ENCODE peak calls at places on chromosomes 4 and X, in nine cellular contexts. M is cardiac fibroblast; B is NCI-H1417; U is cortex of kidney; F is GM03348; X is NB4; T is NCI-H748 treated with DMSO at 0.1 percent for 48 hours; C is stimulated activated CD4-positive, alpha-beta T cell treated with anti-CD3 and anti-CD28 coated beads, Interleukin-1b, Interleukin-23, amount 100 ng/mL, for 24 hours; E is MG63. N is an unnamed sample.

GRCh38 chr4:22607382-22607781 is 85.4 kb upstream of the GBA3 start:
- DNase-seq in M (peak; percentile 63), B (peak; percentile 31), U (no peak), F (peak; percentile 41), X (peak; percentile 70), T (no peak), C (no peak), E (peak; percentile 41), N (peak; percentile 1)

GRCh38 chr4:162056947-162057346 is 106.9 kb downstream of the FSTL5 start:
- DNase-seq in M (no peak), B (no peak), U (no peak), F (no peak), X (no peak), T (no peak), C (no peak), E (no peak), N (no peak)

GRCh38 chr4:184745747-184746531 is 12.0 kb upstream of the CENPU start:
- DNase-seq in M (peak; percentile 91), B (peak; percentile 31), U (no peak), F (peak; percentile 85), X (peak; percentile 92), T (peak; percentile 8), C (peak; percentile 47), E (peak; percentile 42), N (no peak)

GRCh38 chrX:2501246-2502102 is 698 bp upstream of the DHRSX start:
- DNase-seq in M (no peak), B (no peak), U (no peak), F (no peak), X (no peak), T (no peak), C (no peak), E (no peak), N (no peak)

GRCh38 chr4:40311811-40312346 is 23.3 kb upstream of the CHRNA9 start:
- DNase-seq in M (peak; percentile 38), B (no peak), U (no peak), F (no peak), X (no peak), T (no peak), C (no peak), E (no peak), N (no peak)

GRCh38 chr4:2484993-2485392 is 16.1 kb downstream of the RNF4 start:
- DNase-seq in M (peak; percentile 51), B (no peak), U (no peak), F (peak; percentile 73), X (peak; percentile 97), T (no peak), C (no peak), E (no peak), N (no peak)

GRCh38 chr4:15303052-15303641 is 124.7 kb upstream of the C1QTNF7 start:
- DNase-seq in M (peak; percentile 47), B (no peak), U (no peak), F (peak; percentile 63), X (no peak), T (no peak), C (no peak), E (peak; percentile 25), N (peak; percentile 62)

GRCh38 chr4:53043096-53043495 is 181.0 kb downstream of the RASL11B start:
- DNase-seq in M (no peak), B (no peak), U (no peak), F (no peak), X (no peak), T (peak; percentile 4), C (no peak), E (no peak), N (no peak)

GRCh38 chrX:69222103-69223090 is 57.1 kb upstream of the PJA1 start:
- DNase-seq in M (peak; percentile 77), B (peak; percentile 23), U (no peak), F (peak; percentile 84), X (peak; percentile 70), T (peak; percentile 11), C (peak; percentile 61), E (peak; percentile 47), N (peak; percentile 10)

GRCh38 chrX:22037911-22038537 is 5.9 kb downstream of the PHEX start:
- DNase-seq in M (no peak), B (no peak), U (no peak), F (no peak), X (no peak), T (no peak), C (no peak), E (no peak), N (no peak)

GRCh38 chr4:110106946-110107325 is 91.5 kb downstream of the ELOVL6 start:
- DNase-seq in M (peak; percentile 65), B (no peak), U (no peak), F (peak; percentile 12), X (no peak), T (no peak), C (no peak), E (no peak), N (peak; percentile 82)

GRCh38 chrX:151225843-151226242 is 49.5 kb downstream of the GPR50 start:
- DNase-seq in M (no peak), B (no peak), U (no peak), F (no peak), X (no peak), T (no peak), C (no peak), E (no peak), N (no peak)

GRCh38 chr4:145735330-145735638 is 55.3 kb downstream of the C4orf51 start:
- DNase-seq in M (peak; percentile 92), B (no peak), U (no peak), F (peak; percentile 86), X (no peak), T (no peak), C (no peak), E (peak; percentile 77), N (peak; percentile 84)

GRCh38 chr4:169655401-169655800 is 35.0 kb downstream of the CLCN3 start:
- DNase-seq in M (no peak), B (no peak), U (no peak), F (no peak), X (no peak), T (no peak), C (no peak), E (no peak), N (no peak)